ENCODE peak calls at places on chromosome 17, in four cellular contexts. F, J, H and U are unnamed samples.

GRCh38 chr17:48636177-48637018 is 10.2 kb upstream of the HOXB9 start:
- DNase-seq in F (peak), J (peak), H (no peak), U (peak)

GRCh38 chr17:1153795-1154546 is 25.8 kb downstream of the ABR start:
- DNase-seq in F (peak), J (no peak), H (peak), U (no peak)

GRCh38 chr17:6240001-6240400 is 169.8 kb downstream of the WSCD1 start:
- DNase-seq in F (no peak), J (no peak), H (no peak), U (no peak)

GRCh38 chr17:17906418-17907215 is 65.6 kb downstream of the TOM1L2 start:
- DNase-seq in F (no peak), J (no peak), H (no peak), U (no peak)

GRCh38 chr17:22694362-22695227 is 1002.3 kb downstream of the KCNJ18 start:
- DNase-seq in F (no peak), J (no peak), H (no peak), U (no peak)

GRCh38 chr17:28057731-28058246 is 15.3 kb downstream of the NLK start:
- DNase-seq in F (no peak), J (no peak), H (no peak), U (no peak)

GRCh38 chr17:39861235-39861634 is 2.9 kb downstream of the IKZF3 start:
- DNase-seq in F (no peak), J (no peak), H (no peak), U (no peak)

GRCh38 chr17:65743313-65743665 is 181.8 kb upstream of the AXIN2 start:
- DNase-seq in F (no peak), J (no peak), H (no peak), U (no peak)

GRCh38 chr17:76163919-76164318 is 22.9 kb upstream of the FOXJ1 start:
- DNase-seq in F (no peak), J (no peak), H (no peak), U (no peak)

GRCh38 chr17:10136258-10136981 is 62.0 kb downstream of the GAS7 start:
- DNase-seq in F (no peak), J (no peak), H (no peak), U (no peak)

GRCh38 chr17:45977506-45977824 is 21.6 kb upstream of the STH start:
- DNase-seq in F (no peak), J (no peak), H (no peak), U (no peak)

GRCh38 chr17:4004517-4005295 is 40.5 kb upstream of the ATP2A3 start:
- DNase-seq in F (no peak), J (no peak), H (no peak), U (peak)

GRCh38 chr17:76735006-76735405 is 2.1 kb downstream of the SRSF2 start:
- DNase-seq in F (no peak), J (no peak), H (no peak), U (no peak)

GRCh38 chr17:34758316-34758715 is 178.9 kb downstream of the TMEM132E start:
- DNase-seq in F (no peak), J (no peak), H (no peak), U (no peak)

GRCh38 chr17:72640415-72641165 is 451.9 kb downstream of the SLC39A11 start:
- DNase-seq in F (no peak), J (no peak), H (no peak), U (no peak)

GRCh38 chr17:58415371-58416055 is 1.8 kb downstream of the RNF43 start:
- DNase-seq in F (no peak), J (no peak), H (no peak), U (no peak)

GRCh38 chr17:40605301-40605700 is 40.0 kb upstream of the CCR7 start:
- DNase-seq in F (no peak), J (no peak), H (no peak), U (peak)

GRCh38 chr17:4534515-4534914 is 20.7 kb downstream of the MYBBP1A start:
- DNase-seq in F (no peak), J (no peak), H (no peak), U (no peak)

GRCh38 chr17:46822388-46822921 is 4.0 kb upstream of the WNT3 start:
- DNase-seq in F (no peak), J (no peak), H (no peak), U (no peak)

GRCh38 chr17:44546711-44547606 is 10.3 kb upstream of the FZD2 start:
- DNase-seq in F (no peak), J (no peak), H (no peak), U (no peak)

GRCh38 chr17:51741447-51741846 is 417.1 kb downstream of the CA10 start:
- DNase-seq in F (no peak), J (no peak), H (no peak), U (no peak)

GRCh38 chr17:41773190-41773588 is 13.3 kb downstream of the JUP start:
- DNase-seq in F (no peak), J (no peak), H (peak), U (no peak)

GRCh38 chr17:47957591-47958490 is at the start of gene PRR15L:
- DNase-seq in F (peak), J (no peak), H (no peak), U (no peak)

GRCh38 chr17:82246040-82246364 is 17.2 kb downstream of the SLC16A3 start:
- DNase-seq in F (no peak), J (no peak), H (no peak), U (no peak)

GRCh38 chr17:76331083-76331482 is 22.6 kb downstream of the PRPSAP1 start:
- DNase-seq in F (no peak), J (no peak), H (no peak), U (no peak)

GRCh38 chr17:43517161-43517560 is 29.0 kb downstream of the ETV4 start:
- DNase-seq in F (no peak), J (no peak), H (no peak), U (no peak)

GRCh38 chr17:49146620-49147306 is 14.2 kb downstream of the B4GALNT2 start:
- DNase-seq in F (no peak), J (no peak), H (peak), U (no peak)

GRCh38 chr17:4900231-4901107 is 1.1 kb downstream of the C17orf107 start:
- DNase-seq in F (no peak), J (no peak), H (no peak), U (peak)

GRCh38 chr17:2054262-2054739 is 602 bp upstream of the HIC1 start:
- DNase-seq in F (peak), J (no peak), H (no peak), U (no peak)

GRCh38 chr17:15274017-15274416 is 8.9 kb upstream of the PMP22 start:
- DNase-seq in F (no peak), J (no peak), H (no peak), U (no peak)

GRCh38 chr17:55480907-55481306 is 30.3 kb downstream of the SMIM36 start:
- DNase-seq in F (no peak), J (no peak), H (no peak), U (no peak)

GRCh38 chr17:17028878-17029535 is 13.2 kb upstream of the MPRIP start:
- DNase-seq in F (no peak), J (no peak), H (no peak), U (no peak)

GRCh38 chr17:41026668-41027471 is at the start of gene KRTAP1-5:
- DNase-seq in F (no peak), J (no peak), H (no peak), U (no peak)